ENCODE peak calls at places on chromosomes 4 and X, in six cellular contexts. L, Z, T, M, A and B are unnamed samples. For H3K4me1, the result is how much of the 10 kb centered on the place peaks cover.

GRCh38 chrX:40262641-40263560 is 165.1 kb upstream of the BCOR start:
- DNase-seq in Z (peak), L (no peak), A (no peak), T (peak), M (no peak), B (peak)

GRCh38 chrX:133414399-133415275 is 652 bp downstream of the GPC4 start:
- DNase-seq in M (no peak), T (peak), Z (no peak), L (no peak), A (no peak), B (no peak)

GRCh38 chr4:102324725-102325124 is 20.6 kb downstream of the SLC39A8 start:
- DNase-seq in Z (no peak), A (no peak), L (no peak), T (no peak), M (no peak), B (no peak)

GRCh38 chrX:150508461-150509367 is 59.7 kb upstream of the MTM1 start:
- DNase-seq in A (no peak), Z (peak), T (no peak), L (peak), M (no peak), B (peak)

GRCh38 chr4:26821677-26822503 is 38.8 kb upstream of the STIM2 start:
- DNase-seq in A (no peak), L (no peak), T (peak), M (no peak), Z (peak), B (peak)

GRCh38 chr4:165461176-165461835 is 82.5 kb downstream of the CPE start:
- DNase-seq in M (no peak), T (peak), A (no peak), Z (peak), L (no peak), B (peak)

GRCh38 chr4:147498031-147498700 is 17.3 kb downstream of the EDNRA start:
- DNase-seq in T (peak), M (no peak), A (no peak), Z (peak), L (no peak), B (no peak)

GRCh38 chrX:100484971-100485370 is 74.9 kb upstream of the PCDH19 start:
- DNase-seq in A (no peak), Z (no peak), T (no peak), L (no peak), M (no peak), B (no peak)

GRCh38 chrX:96619588-96619987 is 65.1 kb upstream of the DIAPH2 start:
- DNase-seq in T (no peak), L (no peak), A (no peak), M (no peak), Z (peak), B (no peak)

GRCh38 chr4:99430106-99430505 is 5.0 kb downstream of the ADH7 start:
- DNase-seq in Z (no peak), M (no peak), L (no peak), T (no peak), A (no peak), B (no peak)

GRCh38 chrX:107825698-107826285 is at the start of gene MID2:
- DNase-seq in T (peak), L (peak), M (peak), Z (no peak), A (no peak), B (peak)

GRCh38 chr4:155667538-155668511 is 1.2 kb downstream of the GUCY1A1 start:
- DNase-seq in M (peak), T (peak), Z (peak), A (no peak), L (peak), B (peak)

GRCh38 chrX:25219480-25219879 is 203.7 kb upstream of the ARX start:
- DNase-seq in L (no peak), M (no peak), Z (no peak), A (no peak), T (no peak), B (no peak)

GRCh38 chrX:21758488-21758887 is 572 bp upstream of the SMPX start:
- DNase-seq in Z (no peak), A (no peak), M (no peak), T (no peak), L (no peak), B (no peak)

GRCh38 chrX:107000013-107000515 is at the start of gene MORC4:
- DNase-seq in Z (peak), L (peak), M (peak), A (peak), T (peak), B (peak)

GRCh38 chr4:184364100-184364921 is 110.0 kb downstream of the IRF2 start:
- DNase-seq in L (no peak), T (no peak), Z (no peak), A (no peak), M (no peak), B (no peak)

GRCh38 chrX:119853449-119853848 is 686 bp upstream of the UPF3B start:
- DNase-seq in M (no peak), Z (no peak), A (no peak), L (no peak), T (peak), B (peak)

GRCh38 chr4:26074672-26075071 is 160.7 kb downstream of the SMIM20 start:
- DNase-seq in A (no peak), Z (no peak), M (no peak), L (no peak), T (peak), B (peak)

GRCh38 chr4:17762705-17763104 is 18.7 kb downstream of the FAM184B start:
- DNase-seq in A (no peak), M (no peak), L (no peak), Z (peak), T (peak), B (peak)

GRCh38 chr4:66475596-66475995 is 805.3 kb upstream of the EPHA5 start:
- DNase-seq in A (no peak), M (no peak), Z (no peak), T (no peak), L (no peak), B (no peak)

GRCh38 chrX:3711331-3711917 is 2.0 kb downstream of the PRKX start:
- DNase-seq in T (no peak), L (no peak), Z (no peak), M (no peak), A (no peak), B (no peak)

GRCh38 chrX:47215291-47215900 is 3.1 kb upstream of the CDK16 start:
- DNase-seq in Z (no peak), A (no peak), M (no peak), L (no peak), T (no peak), B (no peak)

GRCh38 chr4:109801895-109802319 is at the start of gene CFI:
- DNase-seq in T (peak), L (no peak), A (no peak), Z (peak), M (no peak), B (no peak)

GRCh38 chr4:161247831-161248230 is 916.0 kb downstream of the FSTL5 start:
- DNase-seq in T (peak), Z (no peak), A (no peak), M (no peak), L (no peak), B (no peak)

GRCh38 chr4:131644619-131645018 is 1504.5 kb upstream of the PCDH10 start:
- DNase-seq in Z (peak), M (peak), L (peak), A (peak), T (peak), B (peak)

GRCh38 chrX:54807524-54808108 is at the start of gene MAGED2:
- DNase-seq in Z (peak), L (peak), M (peak), T (peak), A (no peak), B (peak)

GRCh38 chr4:2341261-2341841 is 77.1 kb downstream of the ZFYVE28 start:
- DNase-seq in A (no peak), T (no peak), Z (no peak), L (peak), M (no peak), B (no peak)

GRCh38 chrX:72572248-72573157 is at the start of gene HDAC8:
- DNase-seq in T (peak), Z (peak), M (peak), L (peak), A (peak), B (peak)

GRCh38 chr4:7431696-7432530 is 2.8 kb downstream of the PSAPL1 start:
- DNase-seq in Z (no peak), L (no peak), M (no peak), T (no peak), A (no peak), B (no peak)

GRCh38 chr4:169810325-169811323 is 52.9 kb upstream of the HPF1 start:
- DNase-seq in L (no peak), T (peak), A (no peak), Z (peak), M (peak), B (peak)

GRCh38 chr4:17029964-17030363 is 131.5 kb upstream of the LDB2 start:
- DNase-seq in T (peak), A (no peak), L (no peak), M (no peak), Z (no peak), B (no peak)

GRCh38 chrX:23394421-23394820 is 59.8 kb downstream of the PTCHD1 start:
- DNase-seq in A (no peak), M (no peak), T (no peak), L (no peak), Z (no peak), B (no peak)

GRCh38 chr4:158079661-158080060 is 93.2 kb downstream of the GASK1B start:
- DNase-seq in Z (no peak), M (no peak), A (no peak), L (no peak), T (no peak), B (no peak)

GRCh38 chr4:77156912-77157858 is at the start of gene CCNG2:
- DNase-seq in T (peak), Z (peak), L (peak), A (peak), M (no peak), B (peak)
- H3K23ac ChIP-seq in T (peak), Z (peak), L (no peak), A (no peak), M (peak), B (peak)

DNA sequence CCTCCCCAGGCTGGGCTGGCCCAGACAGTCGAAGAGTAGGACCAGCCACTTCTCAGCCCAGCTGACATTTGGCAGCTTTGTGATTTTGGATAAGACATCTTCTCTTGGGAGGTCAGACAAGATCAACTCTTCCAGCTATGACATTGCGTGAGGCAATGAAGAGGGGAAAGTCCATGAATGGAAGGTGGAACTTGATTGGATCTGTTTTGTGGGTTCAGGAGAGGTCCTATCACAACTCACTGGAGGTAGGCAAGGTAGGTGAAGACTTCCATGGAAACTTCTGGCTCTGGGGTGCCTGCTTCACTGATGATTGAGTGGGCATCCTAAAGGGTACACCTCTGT is 7.5 kb upstream of the DDX60L start:
- DNase-seq in T (no peak), A (no peak), M (no peak), L (no peak), Z (no peak), B (no peak)
- H3K4me1 ChIP-seq in T (under half), A (under half), M (under half), L (under half), Z (under half), B (under half)

DNA sequence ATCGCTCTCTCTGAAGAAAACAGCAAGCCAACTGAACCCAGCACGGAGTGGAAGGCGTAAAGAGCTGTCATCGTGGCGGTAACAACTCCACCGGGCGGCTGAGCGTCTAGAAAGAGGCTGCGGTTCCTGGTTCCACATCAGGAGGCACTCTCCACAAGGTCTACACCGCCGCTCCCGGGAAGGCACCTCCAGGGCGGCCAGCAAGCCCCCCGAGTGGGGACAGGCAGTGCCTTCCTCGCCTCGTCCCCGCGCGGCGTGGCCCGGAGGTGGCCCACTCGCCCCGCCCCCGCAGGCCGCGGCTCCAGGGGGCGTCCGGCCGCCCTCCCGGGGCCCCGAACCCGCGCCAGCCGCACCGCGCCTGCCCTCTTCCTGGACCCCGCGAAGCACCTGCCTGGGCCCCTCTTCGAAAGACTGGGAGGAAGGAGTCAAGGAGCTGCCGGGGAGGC is 747 bp downstream of the KLHL8 start:
- DNase-seq in A (no peak), Z (peak), T (peak), M (no peak), L (peak), B (peak)
- H3K23ac ChIP-seq in A (no peak), Z (peak), T (peak), M (peak), L (no peak), B (no peak)

DNA sequence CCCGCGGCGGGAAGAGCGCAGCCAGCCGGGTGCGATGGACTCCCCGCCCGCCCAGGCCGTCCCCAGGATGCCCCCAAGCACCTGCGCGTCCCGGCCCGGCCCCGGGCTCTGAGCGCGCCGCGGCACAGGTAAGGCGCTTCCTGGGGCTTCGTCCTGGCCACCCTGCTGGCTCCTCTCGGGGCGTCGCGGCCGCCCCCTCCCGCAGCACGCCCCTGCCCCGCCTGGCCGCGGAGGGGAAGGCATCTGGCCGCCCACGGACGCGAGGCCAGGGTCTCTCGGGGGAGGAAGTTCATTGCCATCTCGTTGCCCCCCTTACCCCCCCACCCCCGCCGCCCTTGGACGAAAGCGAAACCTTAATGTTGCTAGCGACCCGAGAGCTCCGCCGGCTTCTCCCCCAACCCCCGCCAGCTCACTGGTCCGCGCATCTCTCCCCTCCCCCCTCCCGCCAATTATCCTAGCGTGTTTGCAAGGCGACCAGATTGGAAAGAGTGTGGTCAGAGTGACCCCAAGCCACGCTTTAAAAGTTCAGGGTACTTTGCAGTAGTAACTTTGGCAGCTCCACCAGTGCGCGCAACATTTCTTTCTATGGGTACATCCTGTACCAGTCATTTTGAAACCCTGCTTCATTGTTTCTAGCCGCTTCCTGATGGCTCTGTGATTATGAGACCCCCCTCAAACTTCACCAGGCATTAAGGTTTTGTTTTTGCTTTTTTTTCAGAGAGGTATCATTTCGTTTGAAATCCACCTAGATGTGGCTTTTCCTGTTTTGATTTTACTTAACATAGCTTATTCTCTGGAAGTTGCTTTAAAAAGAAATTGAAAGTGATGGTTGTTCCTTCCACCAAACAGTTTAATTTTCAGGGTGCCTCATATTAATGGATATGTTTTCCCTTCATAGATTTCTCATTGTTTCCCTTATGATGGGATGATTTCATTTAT is 606 bp downstream of the TBC1D1 start:
- DNase-seq in M (peak), L (peak), A (no peak), Z (peak), T (peak), B (peak)
- H3K4me1 ChIP-seq in M (under half), L (under half), A (under half), Z (under half), T (under half), B (under half)

GRCh38 chrX:129524250-129524850 is 1.1 kb upstream of the SMARCA1 start:
- DNase-seq in Z (no peak), L (no peak), A (no peak), M (no peak), T (no peak), B (no peak)

GRCh38 chrX:129522184-129523059 is 868 bp downstream of the SMARCA1 start:
- DNase-seq in A (no peak), L (peak), M (peak), Z (peak), T (peak), B (peak)

GRCh38 chrX:129529685-129530281 is 6.5 kb upstream of the SMARCA1 start:
- DNase-seq in L (no peak), Z (peak), M (no peak), A (no peak), T (no peak), B (no peak)

GRCh38 chrX:129523076-129524055 is at the start of gene SMARCA1:
- DNase-seq in Z (peak), M (peak), T (peak), A (no peak), L (peak), B (peak)

GRCh38 chrX:129525162-129525561 is 1.9 kb upstream of the SMARCA1 start:
- DNase-seq in T (no peak), Z (no peak), L (no peak), M (no peak), A (no peak), B (no peak)
- H3K23ac ChIP-seq in T (no peak), Z (no peak), L (no peak), M (no peak), A (no peak), B (no peak)

GRCh38 chr4:40314951-40315350 is 20.2 kb upstream of the CHRNA9 start:
- DNase-seq in Z (no peak), M (no peak), T (no peak), L (no peak), A (no peak), B (no peak)

GRCh38 chr4:40309250-40309774 is 25.8 kb upstream of the CHRNA9 start:
- DNase-seq in L (peak), A (peak), T (peak), Z (peak), M (peak), B (peak)

GRCh38 chr4:40308528-40309122 is 26.5 kb upstream of the CHRNA9 start:
- DNase-seq in L (peak), M (no peak), Z (no peak), A (no peak), T (no peak), B (no peak)

GRCh38 chr4:40310225-40310624 is 24.9 kb upstream of the CHRNA9 start:
- DNase-seq in M (no peak), Z (no peak), A (no peak), L (no peak), T (no peak), B (no peak)

GRCh38 chr4:40311811-40312346 is 23.3 kb upstream of the CHRNA9 start:
- DNase-seq in M (no peak), Z (no peak), T (no peak), L (no peak), A (no peak), B (peak)
- H3K4me1 ChIP-seq in M (under half), Z (under half), T (under half), L (under half), A (under half), B (under half)

GRCh38 chr4:187798385-187798784 is 197.2 kb upstream of the ZFP42 start:
- DNase-seq in L (peak), A (no peak), Z (no peak), M (no peak), T (no peak), B (peak)
- H3K23ac ChIP-seq in L (no peak), A (no peak), Z (no peak), M (no peak), T (no peak), B (no peak)

GRCh38 chr4:30842142-30842541 is 122.0 kb downstream of the PCDH7 start:
- DNase-seq in A (no peak), L (no peak), T (no peak), M (no peak), Z (no peak), B (no peak)
- H3K4me1 ChIP-seq in A (under half), L (under half), T (under half), M (under half), Z (under half), B (under half)

DNA sequence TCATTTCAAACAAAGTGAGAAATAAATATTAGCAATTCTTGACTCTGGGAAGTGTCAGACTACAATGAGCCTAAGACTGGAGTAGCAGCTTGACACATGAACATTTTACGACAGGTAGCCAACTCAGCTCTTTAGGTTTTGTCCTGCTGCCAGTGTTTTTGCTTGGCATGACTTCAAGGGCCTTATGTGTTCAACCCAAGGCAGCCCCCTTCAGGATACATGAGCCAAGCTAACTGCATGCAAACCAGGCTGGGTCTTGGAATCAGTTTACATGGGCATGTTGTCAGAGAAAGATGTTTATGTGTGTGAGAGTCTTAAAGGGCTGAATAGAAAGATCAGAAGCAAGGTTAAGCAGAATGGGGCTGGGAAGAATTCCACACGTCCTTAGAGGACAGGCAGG is 97.4 kb downstream of the NKX6-1 start:
- DNase-seq in T (no peak), L (no peak), M (no peak), A (no peak), Z (no peak), B (no peak)
- H3K23ac ChIP-seq in T (no peak), L (no peak), M (no peak), A (no peak), Z (no peak), B (no peak)